ENCODE peak calls at places on chromosomes 11 and 22, in nine cellular contexts. S, H, L, Z, Y, E, O, P and A are unnamed samples.

GRCh38 chr11:104060004-104060403 is 23.6 kb downstream of the DDI1 start:
- DNase-seq in S (no peak), H (no peak), L (no peak), Z (no peak), Y (no peak), E (no peak), O (no peak), P (no peak), A (no peak)

GRCh38 chr11:28529540-28530410 is 421.6 kb downstream of the METTL15 start:
- DNase-seq in S (no peak), H (no peak), L (peak; percentile 80), Z (no peak), Y (no peak), E (no peak), O (no peak), P (no peak), A (no peak)

GRCh38 chr11:8333431-8334401 is 70.0 kb upstream of the LMO1 start:
- DNase-seq in S (no peak), H (no peak), L (no peak), Z (no peak), Y (no peak), E (no peak), O (no peak), P (peak; percentile 92), A (no peak)

GRCh38 chr11:9600651-9601040 is 27.2 kb downstream of the WEE1 start:
- DNase-seq in S (no peak), H (peak; percentile 44), L (no peak), Z (no peak), Y (no peak), E (no peak), O (no peak), P (no peak), A (no peak)

GRCh38 chr11:117175104-117175503 is 3.4 kb upstream of the SIDT2 start:
- DNase-seq in S (no peak), H (no peak), L (no peak), Z (no peak), Y (no peak), E (no peak), O (no peak), P (no peak), A (no peak)

GRCh38 chr11:46006418-46007070 is 84.1 kb downstream of the LARGE2 start:
- DNase-seq in S (no peak), H (no peak), L (peak; percentile 80), Z (no peak), Y (no peak), E (no peak), O (no peak), P (peak; percentile 38), A (no peak)

GRCh38 chr22:23243859-23244689 is 63.8 kb downstream of the BCR start:
- DNase-seq in S (no peak), H (no peak), L (no peak), Z (no peak), Y (no peak), E (no peak), O (no peak), P (no peak), A (no peak)

GRCh38 chr11:122633219-122633829 is 22.2 kb upstream of the UBASH3B start:
- DNase-seq in S (no peak), H (no peak), L (peak; percentile 71), Z (no peak), Y (no peak), E (no peak), O (no peak), P (no peak), A (no peak)

GRCh38 chr22:31343235-31344191 is 2.6 kb downstream of the PATZ1 start:
- DNase-seq in S (peak; percentile 82), H (peak; percentile 50), L (peak; percentile 18), Z (peak; percentile 32), Y (no peak), E (no peak), O (peak; percentile 90), P (no peak), A (no peak)

GRCh38 chr22:29658171-29658570 is 54.7 kb downstream of the NF2 start:
- DNase-seq in S (no peak), H (no peak), L (no peak), Z (no peak), Y (no peak), E (no peak), O (no peak), P (no peak), A (no peak)

GRCh38 chr22:28373841-28374240 is 305.8 kb downstream of the TTC28 start:
- DNase-seq in S (no peak), H (no peak), L (peak; percentile 12), Z (no peak), Y (no peak), E (no peak), O (no peak), P (no peak), A (no peak)

GRCh38 chr22:41030891-41031290 is 61.5 kb upstream of the EP300 start:
- DNase-seq in S (no peak), H (no peak), L (peak; percentile 55), Z (no peak), Y (no peak), E (no peak), O (no peak), P (no peak), A (no peak)

GRCh38 chr11:20005747-20006146 is 154.5 kb downstream of the DBX1 start:
- DNase-seq in S (no peak), H (no peak), L (no peak), Z (no peak), Y (no peak), E (no peak), O (no peak), P (no peak), A (no peak)

GRCh38 chr11:119486691-119487259 is 63.8 kb upstream of the THY1 start:
- DNase-seq in S (no peak), H (no peak), L (no peak), Z (no peak), Y (no peak), E (no peak), O (peak; percentile 22), P (no peak), A (peak; percentile 48)

GRCh38 chr11:79227308-79227707 is 213.5 kb downstream of the TENM4 start:
- DNase-seq in S (no peak), H (no peak), L (no peak), Z (no peak), Y (no peak), E (no peak), O (no peak), P (no peak), A (no peak)

GRCh38 chr11:13073119-13073981 is 64.2 kb downstream of the RASSF10 start:
- DNase-seq in S (no peak), H (no peak), L (peak; percentile 48), Z (no peak), Y (no peak), E (no peak), O (peak; percentile 57), P (peak; percentile 72), A (no peak)

GRCh38 chr22:50361688-50362087 is 18.6 kb downstream of the PPP6R2 start:
- DNase-seq in S (no peak), H (peak; percentile 28), L (no peak), Z (no peak), Y (no peak), E (no peak), O (no peak), P (no peak), A (no peak)

GRCh38 chr11:13705710-13706109 is 37.2 kb downstream of the FAR1 start:
- DNase-seq in S (no peak), H (no peak), L (no peak), Z (no peak), Y (no peak), E (no peak), O (no peak), P (no peak), A (no peak)

GRCh38 chr22:49996532-49997220 is 15.9 kb downstream of the IL17REL start:
- DNase-seq in S (no peak), H (no peak), L (no peak), Z (no peak), Y (no peak), E (no peak), O (no peak), P (no peak), A (peak; percentile 81)

GRCh38 chr11:117366183-117366582 is 38.5 kb downstream of the CEP164 start:
- DNase-seq in S (no peak), H (no peak), L (no peak), Z (no peak), Y (no peak), E (no peak), O (no peak), P (no peak), A (no peak)

GRCh38 chr11:83441171-83441570 is 155.0 kb upstream of the CCDC90B start:
- DNase-seq in S (no peak), H (no peak), L (no peak), Z (no peak), Y (no peak), E (no peak), O (no peak), P (no peak), A (no peak)

GRCh38 chr11:1307163-1307870 is 2.1 kb downstream of the TOLLIP start:
- DNase-seq in S (peak; percentile 25), H (no peak), L (no peak), Z (no peak), Y (no peak), E (no peak), O (peak; percentile 88), P (no peak), A (peak; percentile 73)

GRCh38 chr11:78163828-78164227 is 24.4 kb upstream of the ALG8 start:
- DNase-seq in S (no peak), H (no peak), L (no peak), Z (no peak), Y (no peak), E (no peak), O (no peak), P (no peak), A (no peak)

GRCh38 chr11:47270331-47271271 is 668 bp downstream of the MADD start:
- DNase-seq in S (no peak), H (peak; percentile 26), L (peak; percentile 71), Z (no peak), Y (peak; percentile 19), E (peak; percentile 9), O (no peak), P (peak; percentile 40), A (no peak)

GRCh38 chr22:23225724-23226496 is 45.6 kb downstream of the BCR start:
- DNase-seq in S (no peak), H (no peak), L (no peak), Z (no peak), Y (no peak), E (peak; percentile 37), O (peak; percentile 81), P (peak; percentile 50), A (no peak)

GRCh38 chr22:41681616-41682015 is 7.1 kb downstream of the SNU13 start:
- DNase-seq in S (no peak), H (no peak), L (peak; percentile 21), Z (no peak), Y (no peak), E (no peak), O (no peak), P (no peak), A (no peak)

GRCh38 chr22:50118557-50119168 is 28.9 kb downstream of the MOV10L1 start:
- DNase-seq in S (peak; percentile 58), H (no peak), L (peak; percentile 100), Z (no peak), Y (no peak), E (no peak), O (peak; percentile 42), P (peak; percentile 51), A (no peak)

GRCh38 chr22:27670701-27671412 is 130.7 kb downstream of the MN1 start:
- DNase-seq in S (peak; percentile 63), H (no peak), L (no peak), Z (no peak), Y (no peak), E (no peak), O (no peak), P (no peak), A (no peak)

GRCh38 chr11:77127969-77128691 is at the start of gene MYO7A:
- DNase-seq in S (peak; percentile 63), H (no peak), L (peak; percentile 61), Z (no peak), Y (no peak), E (no peak), O (no peak), P (no peak), A (no peak)

GRCh38 chr11:46917109-46918086 is 952 bp downstream of the LRP4 start:
- DNase-seq in S (no peak), H (no peak), L (no peak), Z (no peak), Y (no peak), E (peak; percentile 38), O (no peak), P (no peak), A (no peak)

GRCh38 chr11:12845739-12846358 is 163.3 kb upstream of the RASSF10 start:
- DNase-seq in S (no peak), H (no peak), L (peak; percentile 91), Z (no peak), Y (no peak), E (no peak), O (no peak), P (no peak), A (no peak)